ENCODE peak calls at places on chromosome 6, in nine cellular contexts. T, S, U, G, A, V, W, C and D are unnamed samples.

GRCh38 chr6:165486183-165487137 is 176.6 kb downstream of the PDE10A start:
- DNase-seq in V (no peak), G (peak; percentile 40), S (no peak), U (no peak), A (no peak), C (no peak), W (no peak), T (no peak), D (no peak)

GRCh38 chr6:51200676-51201075 is 382.0 kb downstream of the TFAP2B start:
- DNase-seq in S (no peak), U (no peak), T (no peak), A (no peak), W (no peak), G (no peak), V (no peak), C (no peak), D (no peak)

GRCh38 chr6:34143884-34144580 is 1.9 kb downstream of the GRM4 start:
- DNase-seq in U (no peak), V (peak; percentile 40), W (peak; percentile 63), C (peak; percentile 62), G (no peak), S (no peak), A (no peak), T (no peak), D (no peak)

GRCh38 chr6:151317206-151317994 is 74.0 kb downstream of the ZBTB2 start:
- DNase-seq in C (no peak), S (peak; percentile 41), G (peak; percentile 76), A (no peak), V (no peak), W (no peak), T (no peak), U (no peak), D (no peak)

GRCh38 chr6:7939186-7939863 is 28.7 kb upstream of the TXNDC5 start:
- DNase-seq in W (no peak), V (no peak), A (no peak), S (no peak), C (no peak), U (no peak), G (peak; percentile 16), T (no peak), D (no peak)

GRCh38 chr6:151534576-151534975 is 40.8 kb downstream of the CCDC170 start:
- DNase-seq in U (no peak), T (no peak), G (no peak), S (no peak), W (no peak), A (no peak), C (no peak), V (no peak), D (no peak)

GRCh38 chr6:98716341-98716740 is 118.0 kb upstream of the POU3F2 start:
- DNase-seq in G (no peak), W (no peak), S (no peak), A (no peak), V (no peak), U (no peak), T (no peak), C (no peak), D (peak; percentile 16)

GRCh38 chr6:53151676-53152075 is 3.0 kb upstream of the GCM1 start:
- DNase-seq in T (no peak), C (peak; percentile 4), V (no peak), G (no peak), W (peak; percentile 31), A (no peak), U (no peak), S (peak; percentile 8), D (no peak)

GRCh38 chr6:56025785-56026184 is 150.4 kb upstream of the BMP5 start:
- DNase-seq in A (no peak), U (no peak), C (no peak), T (no peak), G (peak; percentile 67), S (no peak), V (no peak), W (no peak), D (no peak)

GRCh38 chr6:98944598-98945011 is 3.1 kb downstream of the FBXL4 start:
- DNase-seq in V (no peak), A (no peak), G (peak; percentile 45), T (no peak), W (no peak), C (no peak), U (no peak), S (peak; percentile 31), D (no peak)

GRCh38 chr6:90238663-90239542 is 57.7 kb downstream of the BACH2 start:
- DNase-seq in W (no peak), A (no peak), G (no peak), S (no peak), T (no peak), C (no peak), V (no peak), U (no peak), D (no peak)

GRCh38 chr6:13538600-13538999 is 35.8 kb upstream of the SIRT5 start:
- DNase-seq in T (no peak), S (no peak), G (no peak), V (no peak), U (no peak), C (no peak), W (no peak), A (no peak), D (no peak)

GRCh38 chr6:112252571-112253504 is 1.5 kb downstream of the LAMA4 start:
- DNase-seq in T (no peak), A (no peak), C (no peak), U (no peak), V (no peak), G (peak; percentile 79), W (no peak), S (no peak), D (no peak)

GRCh38 chr6:4752068-4752467 is 24.1 kb upstream of the CDYL start:
- DNase-seq in A (no peak), T (no peak), G (no peak), C (no peak), U (no peak), V (no peak), W (no peak), S (no peak), D (no peak)

GRCh38 chr6:159062564-159062945 is 17.8 kb upstream of the TAGAP start:
- DNase-seq in U (no peak), W (peak; percentile 60), A (no peak), S (no peak), G (no peak), T (no peak), V (peak; percentile 82), C (no peak), D (no peak)

GRCh38 chr6:158374020-158374419 is 61.8 kb downstream of the TULP4 start:
- DNase-seq in A (no peak), G (peak; percentile 42), T (no peak), V (no peak), U (no peak), C (no peak), W (no peak), S (no peak), D (no peak)

GRCh38 chr6:117536317-117536716 is 53.8 kb downstream of the DCBLD1 start:
- DNase-seq in A (no peak), T (no peak), C (no peak), W (no peak), U (no peak), S (no peak), G (peak; percentile 33), V (no peak), D (no peak)

GRCh38 chr6:129115491-129115890 is 232.6 kb downstream of the LAMA2 start:
- DNase-seq in G (no peak), C (no peak), S (no peak), V (no peak), W (no peak), U (no peak), T (no peak), A (no peak), D (no peak)

GRCh38 chr6:116475151-116475550 is 14.0 kb downstream of the CALHM6 start:
- DNase-seq in G (no peak), V (no peak), T (no peak), W (no peak), U (no peak), S (no peak), C (no peak), A (no peak), D (no peak)

GRCh38 chr6:7414811-7415210 is 25.2 kb downstream of the RIOK1 start:
- DNase-seq in G (peak; percentile 75), S (peak; percentile 17), V (no peak), A (no peak), T (no peak), W (no peak), U (no peak), C (no peak), D (no peak)

GRCh38 chr6:89793586-89793985 is 26.0 kb downstream of the MDN1 start:
- DNase-seq in W (no peak), V (no peak), U (no peak), G (peak; percentile 13), S (no peak), T (peak; percentile 31), A (no peak), C (no peak), D (no peak)

GRCh38 chr6:150037526-150038201 is 12.3 kb upstream of the RAET1L start:
- DNase-seq in T (no peak), A (no peak), G (no peak), S (no peak), V (no peak), W (no peak), U (no peak), C (no peak), D (no peak)

GRCh38 chr6:30887901-30888300 is 3.6 kb downstream of the DDR1 start:
- DNase-seq in A (no peak), V (no peak), U (no peak), S (peak; percentile 55), W (no peak), G (no peak), T (no peak), C (no peak), D (no peak)

GRCh38 chr6:148177589-148178233 is 164.9 kb upstream of the SASH1 start:
- DNase-seq in S (peak; percentile 50), V (no peak), C (peak; percentile 45), A (peak; percentile 11), W (peak; percentile 40), U (no peak), G (peak; percentile 77), T (peak; percentile 75), D (peak; percentile 57)

GRCh38 chr6:145151624-145152023 is 583.7 kb downstream of the EPM2A start:
- DNase-seq in U (no peak), A (no peak), T (no peak), G (peak; percentile 5), W (no peak), C (no peak), V (no peak), S (no peak), D (no peak)

GRCh38 chr6:30682181-30683117 is 4.0 kb downstream of the PPP1R18 start:
- DNase-seq in S (peak; percentile 84), W (peak; percentile 91), U (peak; percentile 52), C (peak; percentile 89), T (peak; percentile 90), V (peak; percentile 95), A (no peak), G (peak; percentile 82), D (no peak)

GRCh38 chr6:39347906-39348585 is 25.5 kb upstream of the KCNK16 start:
- DNase-seq in G (peak; percentile 72), A (peak; percentile 38), V (peak; percentile 42), S (peak; percentile 61), W (peak; percentile 75), U (peak; percentile 51), C (peak; percentile 69), T (peak; percentile 70), D (peak; percentile 32)

GRCh38 chr6:144582939-144583613 is 297.9 kb downstream of the UTRN start:
- DNase-seq in T (peak; percentile 23), A (peak; percentile 7), V (peak; percentile 63), W (peak; percentile 32), G (peak; percentile 34), C (peak; percentile 42), U (no peak), S (peak; percentile 47), D (no peak)